ENCODE peak calls at places on chromosomes 11 and 22, in eight cellular contexts. A is IMR-90; S is bronchial epithelial cell; J is Karpas-422; O is CD4-positive, alpha-beta memory T cell; U is iPS DF 6.9; Q is ovary; P is upper lobe of right lung. Y is an unnamed sample.

GRCh38 chr22:41745968-41746367 is 46.7 kb downstream of the MEI1 start:
- DNase-seq in J (no peak), O (no peak), S (no peak), P (no peak), Q (no peak), A (no peak), U (no peak), Y (no peak)

GRCh38 chr11:134532921-134533421 is 120.9 kb upstream of the B3GAT1 start:
- DNase-seq in J (no peak), O (no peak), Q (no peak), U (no peak), S (no peak), P (peak), A (no peak), Y (no peak)

GRCh38 chr22:45925811-45926351 is 51.1 kb downstream of the WNT7B start:
- DNase-seq in Q (no peak), S (peak), A (no peak), O (no peak), U (no peak), J (no peak), P (no peak), Y (no peak)

GRCh38 chr11:34978236-34979191 is 62.1 kb downstream of the PDHX start:
- DNase-seq in S (no peak), U (no peak), A (no peak), Q (no peak), P (no peak), O (no peak), J (no peak), Y (no peak)

GRCh38 chr11:64224891-64225607 is 937 bp downstream of the TRPT1 start:
- DNase-seq in S (no peak), Q (peak), P (peak), U (no peak), O (no peak), A (no peak), J (peak), Y (no peak)

GRCh38 chr11:69209038-69209350 is 53.3 kb downstream of the SMIM38 start:
- DNase-seq in U (no peak), S (no peak), O (no peak), J (no peak), A (no peak), P (peak), Q (no peak), Y (no peak)

GRCh38 chr22:45285431-45286058 is 796 bp downstream of the UPK3A start:
- DNase-seq in J (no peak), S (no peak), U (no peak), A (no peak), Q (no peak), P (no peak), O (no peak), Y (no peak)

GRCh38 chr11:126083829-126084607 is 21.4 kb upstream of the CDON start:
- DNase-seq in U (no peak), P (no peak), J (no peak), A (no peak), S (no peak), Q (no peak), O (peak), Y (peak)

GRCh38 chr11:59616396-59616982 is 915 bp upstream of the OSBP start:
- DNase-seq in P (peak), U (no peak), A (no peak), Q (no peak), J (peak), O (no peak), S (no peak), Y (no peak)

GRCh38 chr22:36998620-36999351 is 20.5 kb downstream of the TST start:
- DNase-seq in Q (no peak), J (no peak), O (no peak), S (peak), U (no peak), A (peak), P (no peak), Y (no peak)

GRCh38 chr11:129734654-129735053 is 81.0 kb upstream of the TMEM45B start:
- DNase-seq in S (no peak), O (no peak), Q (no peak), U (no peak), P (no peak), A (no peak), J (no peak), Y (no peak)

GRCh38 chr11:128707671-128708070 is 13.8 kb downstream of the FLI1 start:
- DNase-seq in S (peak), Q (no peak), O (no peak), P (no peak), J (no peak), A (peak), U (no peak), Y (no peak)

GRCh38 chr11:19947521-19948114 is 212.7 kb downstream of the DBX1 start:
- DNase-seq in O (no peak), S (no peak), P (no peak), Q (no peak), J (no peak), U (no peak), A (no peak), Y (no peak)

GRCh38 chr11:12943276-12943675 is 65.8 kb upstream of the RASSF10 start:
- DNase-seq in A (no peak), S (no peak), J (no peak), U (no peak), Q (no peak), P (no peak), O (no peak), Y (no peak)

GRCh38 chr11:16912607-16913006 is 101.6 kb downstream of the PLEKHA7 start:
- DNase-seq in O (no peak), S (no peak), U (no peak), P (no peak), J (no peak), Q (no peak), A (no peak), Y (no peak)

GRCh38 chr22:42388130-42388797 is 43.9 kb downstream of the NFAM1 start:
- DNase-seq in Q (no peak), O (no peak), J (no peak), P (no peak), U (no peak), S (peak), A (peak), Y (no peak)

GRCh38 chr11:75347781-75348613 is 3.5 kb downstream of the ARRB1 start:
- DNase-seq in A (peak), U (no peak), S (peak), Q (peak), P (no peak), J (no peak), O (no peak), Y (no peak)

GRCh38 chr11:119460130-119460529 is 37.2 kb upstream of the THY1 start:
- DNase-seq in A (no peak), S (no peak), Q (no peak), J (no peak), O (no peak), U (no peak), P (no peak), Y (no peak)

GRCh38 chr22:22897036-22897435 is 9.4 kb downstream of the IGLL5 start:
- DNase-seq in S (no peak), A (no peak), O (no peak), Q (no peak), J (no peak), U (no peak), P (peak), Y (no peak)

GRCh38 chr11:128783513-128783912 is 83.6 kb downstream of the KCNJ1 start:
- DNase-seq in P (no peak), S (no peak), U (no peak), O (no peak), A (no peak), J (no peak), Q (no peak), Y (no peak)

GRCh38 chr11:118047749-118048148 is 29.1 kb upstream of the TMPRSS4 start:
- DNase-seq in P (no peak), Q (no peak), U (no peak), J (no peak), S (no peak), O (no peak), A (no peak), Y (no peak)

GRCh38 chr11:35321532-35322320 is 97.6 kb downstream of the SLC1A2 start:
- DNase-seq in U (no peak), J (no peak), O (no peak), P (no peak), S (peak), Q (no peak), A (peak), Y (no peak)

GRCh38 chr11:108629274-108629673 is 35.6 kb upstream of the DDX10 start:
- DNase-seq in O (no peak), U (no peak), Q (no peak), P (no peak), A (no peak), J (no peak), S (no peak), Y (no peak)

GRCh38 chr11:57778318-57779037 is 16.9 kb downstream of the CTNND1 start:
- DNase-seq in J (no peak), U (no peak), Q (peak), A (peak), S (peak), P (peak), O (no peak), Y (no peak)

GRCh38 chr11:110507328-110507727 is 77.6 kb downstream of the FDX1 start:
- DNase-seq in Q (no peak), U (no peak), S (no peak), J (no peak), O (no peak), P (no peak), A (no peak), Y (no peak)
- H3K4me3 ChIP-seq in Q (no peak), U (no peak), S (no peak), J (no peak), O (no peak), P (no peak), A (no peak), Y (no peak)

GRCh38 chr11:61829806-61830205 is 1.7 kb downstream of the FADS2 start:
- DNase-seq in J (no peak), A (no peak), U (no peak), O (no peak), Q (no peak), P (no peak), S (no peak), Y (no peak)

GRCh38 chr11:61828629-61829407 is 718 bp downstream of the FADS2 start:
- DNase-seq in U (no peak), A (no peak), S (peak), J (peak), O (peak), P (peak), Q (peak), Y (peak)

GRCh38 chr11:61832207-61832606 is 4.1 kb downstream of the FADS2 start:
- DNase-seq in A (no peak), Q (no peak), O (no peak), J (no peak), U (no peak), P (no peak), S (no peak), Y (no peak)

GRCh38 chr11:61828379-61828628 is 204 bp downstream of the FADS2 start:
- DNase-seq in U (no peak), J (no peak), Q (no peak), O (no peak), P (no peak), A (no peak), S (no peak), Y (no peak)

DNA sequence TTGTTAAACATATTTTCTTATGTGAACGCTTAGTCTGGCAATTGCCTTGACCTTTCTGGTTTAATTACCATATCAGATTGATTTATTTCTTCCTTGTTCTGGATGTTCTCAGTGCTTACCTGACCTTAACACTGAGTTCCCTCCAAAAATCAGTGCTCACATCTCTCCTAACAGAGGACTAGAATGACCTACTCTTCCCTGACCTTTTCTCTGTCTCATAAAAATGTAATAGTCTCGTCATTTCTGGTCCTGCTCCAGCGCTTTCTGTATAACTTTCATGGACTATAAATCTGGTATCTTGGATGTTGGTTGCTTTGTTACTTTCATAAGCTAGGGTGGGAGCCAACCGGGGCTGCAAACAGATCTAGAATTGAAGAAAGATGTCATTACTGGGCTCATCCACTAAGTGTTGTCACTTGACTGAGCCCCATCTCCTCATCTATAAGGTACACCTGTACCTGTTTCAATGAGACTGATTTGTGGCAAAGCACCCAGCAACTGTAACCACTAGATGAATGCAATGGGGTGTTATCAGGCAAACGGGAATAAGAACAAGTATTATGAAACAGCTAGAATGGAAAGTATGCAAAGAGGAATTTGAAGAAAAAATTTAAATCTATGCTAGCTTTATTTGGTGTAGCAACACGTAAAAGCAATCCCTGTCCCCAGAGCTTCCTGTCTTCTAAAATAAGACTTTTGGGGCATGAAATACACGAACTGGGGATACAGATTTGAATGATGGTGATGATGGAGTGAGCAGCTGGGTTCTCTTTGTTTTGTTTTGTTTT is 2.4 kb downstream of the FADS2 start:
- DNase-seq in O (no peak), A (peak), P (no peak), J (no peak), S (no peak), Q (peak), U (no peak), Y (no peak)
- H3K4me3 ChIP-seq in O (no peak), A (no peak), P (peak), J (peak), S (no peak), Q (no peak), U (no peak), Y (no peak)

DNA sequence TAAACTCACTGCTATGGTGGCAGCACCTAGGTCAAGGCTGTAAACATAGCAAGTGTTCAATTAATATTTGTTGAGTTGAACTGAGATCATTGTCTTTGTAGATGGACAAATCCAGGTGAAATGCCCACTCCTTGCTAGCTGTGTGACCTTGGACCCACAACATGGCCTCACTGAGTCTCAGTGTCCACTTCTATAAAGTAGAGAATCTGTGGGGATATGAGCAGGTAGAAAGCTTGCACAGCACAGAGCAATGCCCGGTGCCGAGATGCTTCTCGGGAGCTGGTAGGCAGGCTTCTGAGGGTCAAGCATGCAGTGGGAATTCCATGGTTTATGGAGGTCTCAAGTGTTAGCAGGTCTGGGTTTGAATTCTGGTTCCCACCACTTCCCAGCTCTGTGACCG is 97.9 kb upstream of the SYT13 start:
- DNase-seq in O (no peak), P (peak), J (no peak), S (no peak), Q (no peak), A (no peak), U (no peak), Y (no peak)
- H3K4me3 ChIP-seq in O (no peak), P (no peak), J (no peak), S (no peak), Q (no peak), A (no peak), U (no peak), Y (no peak)

DNA sequence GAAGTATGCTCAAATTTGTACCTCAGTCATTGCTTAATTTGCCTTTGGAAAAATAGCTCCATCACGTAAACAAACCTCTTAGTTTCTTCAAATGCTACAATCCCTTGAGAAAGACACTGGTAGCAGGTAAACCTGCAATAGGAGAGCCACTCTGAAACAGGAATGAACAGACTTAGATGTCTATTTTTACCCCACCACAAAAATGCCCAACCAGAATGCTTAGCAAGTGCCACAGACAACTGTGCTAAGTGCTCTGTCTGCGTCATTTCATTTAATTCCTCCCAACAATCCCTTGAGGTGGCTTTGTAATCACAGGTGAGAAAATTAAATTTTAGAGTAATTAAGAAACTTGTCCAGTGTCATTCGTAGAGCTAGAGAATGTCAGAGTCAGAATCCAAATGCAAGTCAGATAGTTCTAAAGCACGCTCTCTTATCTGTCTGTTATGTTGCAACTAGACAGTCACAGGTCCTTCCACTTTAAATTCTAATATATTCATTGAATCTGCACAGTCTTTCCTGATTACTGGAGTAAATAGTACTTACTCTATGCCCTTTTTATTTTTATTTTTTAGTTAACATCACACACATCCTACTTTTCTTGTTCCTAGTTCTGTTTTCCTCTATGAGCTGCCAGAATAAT is 89.0 kb upstream of the GRIA4 start:
- DNase-seq in S (no peak), Q (no peak), O (no peak), J (no peak), U (no peak), P (no peak), A (no peak), Y (no peak)
- H3K4me3 ChIP-seq in S (no peak), Q (no peak), O (no peak), J (no peak), U (no peak), P (no peak), A (no peak), Y (no peak)

GRCh38 chr11:14376920-14377319 is 17.9 kb upstream of the RRAS2 start:
- DNase-seq in Q (no peak), J (no peak), U (no peak), A (no peak), P (no peak), O (no peak), S (peak), Y (no peak)

GRCh38 chr11:14378171-14378570 is 19.2 kb upstream of the RRAS2 start:
- DNase-seq in S (peak), O (no peak), A (no peak), Q (no peak), J (no peak), U (no peak), P (no peak), Y (no peak)

GRCh38 chr11:14380947-14381555 is 22.1 kb upstream of the RRAS2 start:
- DNase-seq in U (no peak), O (peak), Q (peak), S (peak), J (no peak), P (peak), A (peak), Y (peak)

GRCh38 chr11:14381968-14382367 is 23.0 kb upstream of the RRAS2 start:
- DNase-seq in P (no peak), S (no peak), U (no peak), A (no peak), Q (no peak), O (no peak), J (no peak), Y (no peak)

DNA sequence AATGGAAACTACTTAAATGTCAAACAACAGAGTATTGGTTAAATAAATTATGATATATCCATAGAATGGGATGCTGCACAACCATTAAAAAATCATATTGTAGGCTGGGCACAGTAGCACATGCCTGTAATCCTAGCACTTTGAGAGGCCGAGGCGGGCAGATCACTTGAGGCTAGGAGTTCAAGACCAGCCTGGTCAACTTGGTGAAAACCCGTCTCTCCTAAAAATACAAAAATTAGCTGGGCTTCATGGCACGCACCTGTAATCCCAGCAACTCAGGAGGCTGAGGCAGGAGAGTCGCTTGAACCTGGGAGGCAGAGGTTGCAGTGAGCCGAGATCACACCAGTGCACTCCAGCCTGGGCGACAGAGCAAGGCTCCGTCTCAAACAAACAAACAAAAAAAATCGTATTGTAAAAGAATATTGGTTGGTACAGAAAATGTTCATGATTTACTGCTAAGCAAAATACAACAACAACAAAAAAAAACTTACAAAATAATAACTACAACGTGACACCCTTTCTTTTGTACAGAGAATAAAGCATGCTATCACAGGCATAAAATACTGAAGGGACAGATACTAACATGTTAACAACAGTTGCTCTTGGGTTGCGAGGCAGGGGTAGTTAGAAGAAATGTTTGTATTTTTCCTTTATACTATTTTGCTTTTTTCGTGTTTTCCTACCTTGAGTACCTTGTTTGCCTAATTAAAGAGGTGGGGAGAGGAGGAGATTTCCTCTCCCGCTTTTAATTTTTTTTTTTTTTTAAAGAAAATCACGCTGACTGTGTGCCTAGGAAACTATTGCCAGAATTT is 21.3 kb upstream of the RRAS2 start:
- DNase-seq in Q (no peak), U (no peak), A (no peak), J (no peak), P (no peak), O (no peak), S (no peak), Y (no peak)
- H3K4me3 ChIP-seq in Q (peak), U (no peak), A (no peak), J (no peak), P (peak), O (no peak), S (peak), Y (peak)

GRCh38 chr22:17114958-17115235 is 6.3 kb downstream of the TMEM121B start:
- DNase-seq in U (no peak), J (no peak), A (no peak), P (no peak), O (no peak), Q (no peak), S (no peak), Y (no peak)

GRCh38 chr22:17116931-17117330 is 4.2 kb downstream of the TMEM121B start:
- DNase-seq in P (no peak), A (no peak), S (no peak), Q (no peak), J (no peak), U (no peak), O (no peak), Y (no peak)

GRCh38 chr22:17117400-17117799 is 3.8 kb downstream of the TMEM121B start:
- DNase-seq in O (no peak), P (no peak), Q (no peak), A (no peak), U (no peak), J (no peak), S (no peak), Y (no peak)

GRCh38 chr22:17115311-17115710 is 5.8 kb downstream of the TMEM121B start:
- DNase-seq in P (no peak), J (no peak), U (no peak), S (no peak), O (no peak), A (no peak), Q (no peak), Y (no peak)

GRCh38 chr22:17115927-17116326 is 5.2 kb downstream of the TMEM121B start:
- DNase-seq in U (no peak), S (no peak), Q (no peak), A (no peak), O (no peak), P (no peak), J (no peak), Y (no peak)
- H3K4me3 ChIP-seq in U (no peak), S (no peak), Q (no peak), A (no peak), O (no peak), P (no peak), J (no peak), Y (peak)